ENCODE peak calls at places on chromosomes 12 and 14, in seven cellular contexts. T is stomach, V is lower lobe of right lung, F is mammary epithelial cell, Y is colonic mucosa, Z is PC-3, U is neural progenitor cell. N is an unnamed sample.
A peak's percentile ranks its signal among the peaks of the same experiment; 100 is the strongest.

GRCh38 chr14:69247691-69248440 is 12.1 kb upstream of the GALNT16 start:
- DNase-seq in T (no peak), U (no peak), V (no peak), Z (peak; percentile 11), F (no peak), Y (no peak), N (peak; percentile 24)

GRCh38 chr12:84512751-84513150 is 399.8 kb downstream of the SLC6A15 start:
- DNase-seq in V (no peak), Z (peak; percentile 44), F (no peak), T (no peak), U (no peak), Y (no peak), N (no peak)

GRCh38 chr12:125651625-125652024 is 586.4 kb downstream of the AACS start:
- DNase-seq in T (no peak), F (no peak), Y (no peak), V (no peak), Z (no peak), U (no peak), N (no peak)

GRCh38 chr12:124232654-124232987 is 62.3 kb upstream of the RFLNA start:
- DNase-seq in Z (no peak), V (no peak), U (peak; percentile 57), T (no peak), Y (no peak), F (no peak), N (no peak)

GRCh38 chr12:68595246-68595645 is 15.5 kb upstream of the RAP1B start:
- DNase-seq in V (no peak), T (no peak), F (no peak), Z (no peak), U (no peak), Y (no peak), N (no peak)

GRCh38 chr14:99381688-99382060 is 99.0 kb downstream of the SETD3 start:
- DNase-seq in V (no peak), U (no peak), Y (no peak), F (no peak), Z (no peak), T (no peak), N (no peak)

GRCh38 chr12:113418213-113418879 is 3.8 kb upstream of the SDSL start:
- DNase-seq in U (no peak), F (no peak), Z (no peak), V (peak; percentile 49), T (no peak), Y (no peak), N (peak; percentile 30)

GRCh38 chr14:99733551-99734405 is 49.7 kb downstream of the CYP46A1 start:
- DNase-seq in F (no peak), T (no peak), Y (no peak), V (peak; percentile 76), U (no peak), Z (no peak), N (peak; percentile 29)

GRCh38 chr14:23569443-23570151 is 2.0 kb upstream of the AP1G2 start:
- DNase-seq in Z (peak; percentile 44), U (peak; percentile 69), F (peak; percentile 43), T (no peak), Y (peak; percentile 19), V (no peak), N (no peak)

GRCh38 chr12:106179086-106179485 is 40.3 kb upstream of the NUAK1 start:
- DNase-seq in T (no peak), Z (no peak), F (no peak), Y (no peak), V (no peak), U (peak; percentile 36), N (no peak)

DNA sequence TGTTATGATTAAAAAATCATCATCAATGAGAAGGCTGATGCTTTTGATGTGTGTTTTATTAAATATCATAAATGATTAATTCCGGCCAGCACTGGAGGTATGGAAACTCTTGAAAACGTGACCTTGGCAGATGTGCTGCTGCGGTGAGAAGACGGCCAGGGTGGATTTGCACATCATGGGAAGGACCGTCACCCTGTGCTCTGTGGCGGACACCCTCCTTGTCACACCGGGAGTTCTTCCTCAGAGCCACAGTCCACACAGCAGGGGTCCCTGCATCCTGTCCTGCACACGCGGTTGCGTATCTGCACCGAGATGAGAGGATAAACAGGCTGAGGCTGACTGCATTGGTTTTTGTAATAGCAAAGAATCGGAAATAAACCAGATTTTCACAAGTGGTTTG is 33.5 kb downstream of the FZD10 start:
- DNase-seq in Z (no peak), Y (no peak), T (peak; percentile 2), V (no peak), F (no peak), U (no peak), N (no peak)
- H3K9me3 ChIP-seq in Z (no peaks in the 10 kb centered on the region), Y (no peaks in the 10 kb centered on the region), T (peaks cover 6% of the 10 kb centered on the region), V (no peaks in the 10 kb centered on the region), F (peaks cover 24% of the 10 kb centered on the region), U (no peaks in the 10 kb centered on the region), N (no peaks in the 10 kb centered on the region)

GRCh38 chr14:95229749-95230148 is 72.4 kb upstream of the DICER1 start:
- DNase-seq in U (no peak), Z (no peak), T (no peak), V (no peak), Y (no peak), F (no peak), N (no peak)

GRCh38 chr14:95225251-95225887 is 68.0 kb upstream of the DICER1 start:
- DNase-seq in Z (no peak), F (no peak), V (no peak), Y (no peak), T (no peak), U (no peak), N (no peak)

GRCh38 chr14:95227279-95227860 is 70.0 kb upstream of the DICER1 start:
- DNase-seq in F (no peak), Y (no peak), U (no peak), V (no peak), Z (no peak), T (peak; percentile 57), N (no peak)

GRCh38 chr14:95226801-95227200 is 69.5 kb upstream of the DICER1 start:
- DNase-seq in U (no peak), Y (no peak), Z (no peak), T (no peak), V (no peak), F (no peak), N (no peak)

GRCh38 chr14:95228240-95228639 is 70.9 kb upstream of the DICER1 start:
- DNase-seq in Z (no peak), V (no peak), T (no peak), Y (no peak), U (no peak), F (no peak), N (no peak)
- TF ChIP-seq CTCF in Z (no peak), V (no peak), T (no peak), Y (no peak), U (no peak), F (no peak), N (no peak)

DNA sequence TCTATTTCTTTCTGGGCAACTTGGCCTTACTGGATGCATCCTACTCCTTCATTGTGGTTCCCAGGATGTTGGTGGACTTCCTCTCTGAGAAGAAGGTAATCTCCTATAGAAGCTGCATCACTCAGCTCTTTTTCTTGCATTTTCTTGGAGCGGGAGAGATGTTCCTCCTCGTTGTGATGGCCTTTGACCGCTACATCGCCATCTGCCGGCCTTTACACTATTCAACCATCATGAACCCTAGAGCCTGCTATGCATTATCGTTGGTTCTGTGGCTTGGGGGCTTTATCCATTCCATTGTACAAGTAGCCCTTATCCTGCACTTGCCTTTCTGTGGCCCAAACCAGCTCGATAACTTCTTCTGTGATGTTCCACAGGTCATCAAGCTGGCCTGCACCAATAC is 5.3 kb downstream of the OR4N5 start:
- DNase-seq in U (no peak), Z (peak; percentile 14), F (no peak), T (no peak), V (no peak), Y (no peak), N (no peak)
- H3K9me3 ChIP-seq in U (peaks cover 47% of the 10 kb centered on the region), Z (no peaks in the 10 kb centered on the region), F (peaks cover 6% of the 10 kb centered on the region), T (no peaks in the 10 kb centered on the region), V (no peaks in the 10 kb centered on the region), Y (no peaks in the 10 kb centered on the region), N (no peaks in the 10 kb centered on the region)

GRCh38 chr12:2384533-2385328 is 331.9 kb downstream of the CACNA1C start:
- DNase-seq in Z (no peak), F (no peak), V (no peak), Y (no peak), T (no peak), U (no peak), N (no peak)

GRCh38 chr12:2384029-2384386 is 331.2 kb downstream of the CACNA1C start:
- DNase-seq in V (no peak), Y (no peak), F (no peak), Z (peak; percentile 6), U (no peak), T (no peak), N (peak; percentile 22)

GRCh38 chr12:2385529-2385928 is 332.7 kb downstream of the CACNA1C start:
- DNase-seq in F (no peak), Z (no peak), U (no peak), V (no peak), Y (no peak), T (no peak), N (no peak)

GRCh38 chr12:2383276-2384028 is 330.7 kb downstream of the CACNA1C start:
- DNase-seq in Y (no peak), T (no peak), Z (no peak), V (peak; percentile 62), F (no peak), U (peak; percentile 20), N (no peak)

GRCh38 chr12:2382391-2383155 is 329.8 kb downstream of the CACNA1C start:
- DNase-seq in Z (no peak), U (no peak), V (no peak), T (no peak), F (no peak), Y (no peak), N (no peak)
- TF ChIP-seq CTCF in Z (no peak), U (no peak), V (no peak), T (no peak), F (peak; percentile 15), Y (no peak), N (no peak)

GRCh38 chr12:132941336-132941954 is 14.7 kb downstream of the ZNF605 start:
- DNase-seq in U (no peak), F (no peak), V (no peak), T (no peak), Z (no peak), Y (no peak), N (no peak)

GRCh38 chr12:132936163-132936562 is 19.9 kb downstream of the ZNF605 start:
- DNase-seq in F (no peak), V (no peak), Z (no peak), T (no peak), U (no peak), Y (no peak), N (no peak)

GRCh38 chr12:132940071-132940719 is 15.9 kb downstream of the ZNF605 start:
- DNase-seq in U (no peak), F (no peak), T (no peak), V (no peak), Y (no peak), Z (no peak), N (no peak)

GRCh38 chr12:132942611-132943010 is 13.5 kb downstream of the ZNF605 start:
- DNase-seq in T (no peak), Z (no peak), F (no peak), Y (no peak), U (no peak), V (no peak), N (no peak)

DNA sequence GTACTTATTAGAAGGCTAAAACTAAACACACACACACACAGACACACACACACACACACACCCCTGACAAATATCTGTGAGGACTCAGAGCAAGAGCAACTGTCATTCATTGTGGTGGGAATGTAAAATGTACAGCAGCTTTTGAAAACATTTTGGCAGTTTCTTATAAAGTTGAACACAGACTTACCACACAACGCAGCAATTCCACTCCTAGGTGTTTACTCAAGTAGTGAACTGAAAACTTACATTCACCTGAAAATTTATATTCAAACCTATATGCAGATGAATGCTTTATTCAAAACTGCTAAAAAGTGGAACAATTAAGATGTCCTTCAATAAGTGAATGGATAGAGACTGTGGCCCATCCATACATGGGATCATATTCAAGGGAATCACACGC is 18.6 kb downstream of the ZNF605 start:
- DNase-seq in V (no peak), T (no peak), F (no peak), Y (no peak), Z (no peak), U (no peak), N (no peak)
- H3K9me3 ChIP-seq in V (peaks cover 86% of the 10 kb centered on the region), T (peaks cover 80% of the 10 kb centered on the region), F (peaks cover 43% of the 10 kb centered on the region), Y (no peaks in the 10 kb centered on the region), Z (peaks cover 28% of the 10 kb centered on the region), U (peaks cover 11% of the 10 kb centered on the region), N (peaks cover 74% of the 10 kb centered on the region)

N was measured in transverse colon.